ENCODE peak calls at places on chromosomes 13 and 19, in five cellular contexts. M, C, T, J and P are unnamed samples.

GRCh38 chr13:21106089-21106488 is 44.7 kb upstream of the LATS2 start:
- DNase-seq in M (no peak), C (no peak), T (no peak), J (no peak), P (no peak)

GRCh38 chr19:45037393-45038169 is 1.3 kb upstream of the CLASRP start:
- DNase-seq in M (no peak), C (no peak), T (no peak), J (no peak), P (no peak)

GRCh38 chr19:47470447-47471195 is 1.1 kb downstream of the SLC8A2 start:
- DNase-seq in M (no peak), C (no peak), T (no peak), J (no peak), P (no peak)

GRCh38 chr13:79989251-79989661 is 351.7 kb downstream of the SPRY2 start:
- DNase-seq in M (no peak), C (no peak), T (peak; percentile 49), J (no peak), P (no peak)

GRCh38 chr13:113937073-113937472 is 36.8 kb downstream of the C13orf46 start:
- DNase-seq in M (no peak), C (no peak), T (no peak), J (no peak), P (no peak)

GRCh38 chr19:14758816-14759215 is 19.5 kb downstream of the ADGRE2 start:
- DNase-seq in M (peak; percentile 59), C (no peak), T (no peak), J (no peak), P (no peak)

GRCh38 chr19:21101511-21102242 is 19.7 kb downstream of the ZNF714 start:
- DNase-seq in M (no peak), C (no peak), T (no peak), J (no peak), P (no peak)

GRCh38 chr19:18322318-18322758 is 538 bp downstream of the LSM4 start:
- DNase-seq in M (no peak), C (peak; percentile 54), T (peak; percentile 84), J (peak; percentile 74), P (peak; percentile 45)

GRCh38 chr13:65990684-65991083 is 1239.5 kb downstream of the PCDH9 start:
- DNase-seq in M (no peak), C (no peak), T (no peak), J (no peak), P (no peak)

GRCh38 chr13:22235285-22235949 is 564.5 kb downstream of the FGF9 start:
- DNase-seq in M (no peak), C (no peak), T (no peak), J (no peak), P (peak; percentile 19)

GRCh38 chr13:44132710-44133109 is 240.9 kb upstream of the SERP2 start:
- DNase-seq in M (no peak), C (peak; percentile 78), T (peak; percentile 21), J (no peak), P (no peak)

GRCh38 chr19:48541813-48542212 is 10.2 kb upstream of the SULT2B1 start:
- DNase-seq in M (no peak), C (no peak), T (no peak), J (no peak), P (no peak)

GRCh38 chr19:52138614-52139290 is 986 bp downstream of the ZNF616 start:
- DNase-seq in M (peak; percentile 13), C (peak; percentile 28), T (peak; percentile 25), J (peak; percentile 34), P (peak; percentile 51)

GRCh38 chr19:39539519-39540332 is at the start of gene EID2:
- DNase-seq in M (no peak), C (peak; percentile 98), T (peak; percentile 96), J (peak; percentile 83), P (peak; percentile 94)

GRCh38 chr19:14561249-14561648 is 10.6 kb downstream of the NDUFB7 start:
- DNase-seq in M (no peak), C (no peak), T (no peak), J (no peak), P (no peak)

GRCh38 chr13:113668491-113668971 is 1.5 kb downstream of the GRK1 start:
- DNase-seq in M (no peak), C (peak; percentile 15), T (peak; percentile 3), J (no peak), P (peak; percentile 21)

GRCh38 chr13:45728759-45729158 is 26.6 kb downstream of the CBY2 start:
- DNase-seq in M (peak; percentile 36), C (no peak), T (no peak), J (peak; percentile 57), P (no peak)

GRCh38 chr13:55361141-55361540 is 1779.6 kb upstream of the PRR20A start:
- DNase-seq in M (no peak), C (no peak), T (no peak), J (no peak), P (no peak)

GRCh38 chr19:57746580-57747471 is at the start of gene ZNF776:
- DNase-seq in M (peak; percentile 43), C (peak; percentile 85), T (peak; percentile 85), J (peak; percentile 88), P (peak; percentile 84)

GRCh38 chr19:57747472-57747807 is 825 bp downstream of the ZNF776 start:
- DNase-seq in M (no peak), C (no peak), T (no peak), J (no peak), P (no peak)

DNA sequence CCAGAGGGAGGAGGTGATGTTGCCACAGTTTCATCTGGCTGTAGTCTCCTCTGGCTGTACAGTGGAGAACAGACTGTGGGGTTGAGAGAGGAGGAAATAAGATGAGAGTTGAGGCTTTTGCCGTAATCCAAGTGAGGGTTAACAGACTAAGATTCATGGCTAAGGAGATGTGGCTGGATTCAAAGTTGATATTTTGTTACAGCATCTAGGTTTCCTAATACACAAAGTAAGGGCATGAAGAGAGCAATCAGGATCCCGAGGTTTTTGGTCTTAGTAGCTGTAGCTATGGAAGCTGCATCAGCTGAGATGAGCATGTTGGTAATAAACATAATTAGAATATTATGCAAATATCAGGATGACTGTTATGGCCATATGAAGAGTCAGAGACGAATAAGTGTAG is 1.4 kb downstream of the ZNF776 start:
- DNase-seq in M (no peak), C (no peak), T (no peak), J (no peak), P (no peak)
- H3K4me3 ChIP-seq in M (no peak overlapping the region), C (peak overlapping the region; percentile 91), T (peak overlapping the region; percentile 92), J (peak overlapping the region; percentile 99), P (no peak overlapping the region)

GRCh38 chr13:98730441-98730840 is 22.0 kb downstream of the SLC15A1 start:
- DNase-seq in M (no peak), C (no peak), T (no peak), J (no peak), P (no peak)

GRCh38 chr13:98731925-98732324 is 20.5 kb downstream of the SLC15A1 start:
- DNase-seq in M (no peak), C (no peak), T (no peak), J (no peak), P (no peak)

GRCh38 chr13:98729526-98730057 is 22.9 kb downstream of the SLC15A1 start:
- DNase-seq in M (no peak), C (no peak), T (no peak), J (no peak), P (no peak)

GRCh38 chr13:98731038-98731437 is 21.4 kb downstream of the SLC15A1 start:
- DNase-seq in M (no peak), C (no peak), T (no peak), J (no peak), P (no peak)
- TF ChIP-seq EP300 in M (no peak), C (no peak), T (no peak), J (no peak), P (no peak)

DNA sequence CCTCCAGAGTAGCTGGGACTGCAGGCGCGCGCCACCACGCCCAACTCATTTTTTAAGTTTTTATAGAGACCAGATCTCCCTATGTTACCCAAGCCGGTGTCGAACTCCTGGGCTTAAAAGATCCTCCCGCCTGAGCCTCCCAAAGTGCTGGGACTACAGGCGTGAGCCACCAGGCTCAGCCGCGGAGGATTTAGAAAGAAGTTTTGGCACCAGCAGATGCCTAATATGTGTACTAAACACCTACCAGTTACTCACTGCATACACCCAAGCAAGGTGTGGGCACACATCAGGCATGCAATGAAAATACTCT is 464 bp upstream of the ZFP14 start:
- DNase-seq in M (no peak), C (no peak), T (no peak), J (no peak), P (no peak)
- TF ChIP-seq POLR2A in M (no peak), C (no peak), T (no peak), J (no peak), P (no peak)

GRCh38 chr13:57634829-57635165 is 3.3 kb downstream of the PCDH17 start:
- DNase-seq in M (no peak), C (no peak), T (no peak), J (no peak), P (no peak)

GRCh38 chr13:57638147-57638890 is 6.8 kb downstream of the PCDH17 start:
- DNase-seq in M (no peak), C (no peak), T (no peak), J (no peak), P (no peak)

GRCh38 chr13:57635541-57635940 is 4.0 kb downstream of the PCDH17 start:
- DNase-seq in M (no peak), C (no peak), T (no peak), J (no peak), P (no peak)

GRCh38 chr13:57637515-57637914 is 6.0 kb downstream of the PCDH17 start:
- DNase-seq in M (no peak), C (no peak), T (no peak), J (no peak), P (no peak)

GRCh38 chr13:57636811-57637210 is 5.3 kb downstream of the PCDH17 start:
- DNase-seq in M (no peak), C (no peak), T (no peak), J (no peak), P (no peak)
- H3K4me3 ChIP-seq in M (no peak overlapping the region), C (peak overlapping the region; percentile 63), T (no peak overlapping the region), J (no peak overlapping the region), P (no peak overlapping the region)

GRCh38 chr13:48579167-48579918 is 46.5 kb upstream of the RCBTB2 start:
- DNase-seq in M (no peak), C (no peak), T (peak; percentile 18), J (no peak), P (no peak)
- TF ChIP-seq EP300 in M (no peak), C (no peak), T (no peak), J (no peak), P (no peak)

DNA sequence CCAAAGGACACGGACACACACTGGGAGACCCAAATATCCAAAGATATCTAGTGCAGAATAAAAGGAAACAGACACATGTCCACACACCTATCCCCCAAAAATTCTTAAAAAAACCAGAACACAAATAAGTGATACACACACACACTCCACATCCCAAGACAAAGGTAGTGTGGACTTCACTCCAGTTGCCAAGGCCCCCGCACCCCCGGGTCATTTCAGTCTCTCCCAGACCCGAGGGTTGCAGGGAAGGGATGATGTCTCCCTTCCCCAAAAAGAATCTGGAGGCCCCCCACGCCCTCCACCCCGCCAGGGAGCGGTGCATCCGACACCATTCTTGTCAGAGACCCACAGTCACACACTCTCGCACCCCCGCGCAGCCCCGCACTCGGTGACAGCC is 407 bp downstream of the DPF1 start:
- DNase-seq in M (no peak), C (no peak), T (no peak), J (no peak), P (no peak)
- TF ChIP-seq POLR2A in M (no peak), C (no peak), T (no peak), J (no peak), P (no peak)

DNA sequence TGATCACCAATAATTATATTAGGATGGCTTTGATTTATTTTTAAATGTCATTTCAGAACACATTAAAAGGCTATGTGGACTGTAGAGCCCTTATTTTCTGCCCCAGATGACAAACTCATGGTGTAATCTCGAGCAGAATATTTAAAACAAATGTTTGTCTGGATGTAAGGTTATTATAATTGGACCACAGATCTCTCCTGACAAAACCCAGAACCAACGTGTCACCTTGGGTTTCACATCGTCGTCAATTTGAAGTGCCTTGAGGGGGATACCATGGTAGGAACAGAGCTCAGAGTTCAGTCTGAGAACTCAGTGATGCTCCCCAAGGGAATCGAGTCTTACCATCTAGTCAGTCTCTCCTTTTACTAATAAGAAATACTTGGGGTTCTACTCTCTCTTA is 2.8 kb downstream of the SACS start:
- DNase-seq in M (no peak), C (no peak), T (no peak), J (no peak), P (no peak)
- H3K4me3 ChIP-seq in M (no peak overlapping the region), C (no peak overlapping the region), T (no peak overlapping the region), J (no peak overlapping the region), P (no peak overlapping the region)